ENCODE peak calls at places on chromosome 9, in nine cellular contexts. J, P, M, T, O, C, N, Z and S are unnamed samples.

GRCh38 chr9:133763272-133764183 is 25.4 kb upstream of the SARDH start:
- DNase-seq in P (peak), Z (peak), M (no peak), J (no peak), O (peak), T (no peak), C (no peak), N (peak), S (no peak)

GRCh38 chr9:115142090-115142489 is 24.1 kb upstream of the TNC start:
- DNase-seq in P (no peak), J (no peak), C (no peak), T (no peak), O (no peak), N (no peak), M (no peak), Z (no peak), S (no peak)

GRCh38 chr9:110835404-110835803 is 166.8 kb downstream of the MUSK start:
- DNase-seq in O (no peak), P (peak), C (no peak), T (peak), Z (peak), J (peak), M (no peak), N (no peak), S (no peak)

GRCh38 chr9:23291001-23291400 is 535.0 kb downstream of the ELAVL2 start:
- DNase-seq in P (no peak), J (no peak), C (no peak), Z (no peak), O (no peak), T (no peak), N (no peak), M (no peak), S (no peak)

GRCh38 chr9:132559711-132560110 is 22.7 kb upstream of the BARHL1 start:
- DNase-seq in C (no peak), P (no peak), O (no peak), N (no peak), M (no peak), T (no peak), J (no peak), Z (no peak), S (no peak)

GRCh38 chr9:133238851-133239532 is 29.9 kb upstream of the OBP2B start:
- DNase-seq in N (peak), O (peak), J (peak), T (peak), M (no peak), Z (peak), P (peak), C (peak), S (peak)

GRCh38 chr9:136079211-136079915 is 15.7 kb downstream of the NACC2 start:
- DNase-seq in J (no peak), Z (peak), T (no peak), P (no peak), M (no peak), C (no peak), N (no peak), O (no peak), S (no peak)

GRCh38 chr9:77897292-77897691 is 134.3 kb downstream of the GNAQ start:
- DNase-seq in T (no peak), N (no peak), O (no peak), P (peak), M (no peak), C (no peak), J (no peak), Z (peak), S (no peak)

GRCh38 chr9:116243708-116244107 is 90.1 kb downstream of the PAPPA start:
- DNase-seq in M (no peak), O (no peak), C (no peak), J (no peak), Z (peak), N (no peak), T (no peak), P (no peak), S (no peak)

GRCh38 chr9:113990975-113991471 is 87.1 kb downstream of the AMBP start:
- DNase-seq in Z (no peak), J (no peak), C (no peak), P (peak), O (no peak), T (no peak), M (peak), N (peak), S (no peak)

DNA sequence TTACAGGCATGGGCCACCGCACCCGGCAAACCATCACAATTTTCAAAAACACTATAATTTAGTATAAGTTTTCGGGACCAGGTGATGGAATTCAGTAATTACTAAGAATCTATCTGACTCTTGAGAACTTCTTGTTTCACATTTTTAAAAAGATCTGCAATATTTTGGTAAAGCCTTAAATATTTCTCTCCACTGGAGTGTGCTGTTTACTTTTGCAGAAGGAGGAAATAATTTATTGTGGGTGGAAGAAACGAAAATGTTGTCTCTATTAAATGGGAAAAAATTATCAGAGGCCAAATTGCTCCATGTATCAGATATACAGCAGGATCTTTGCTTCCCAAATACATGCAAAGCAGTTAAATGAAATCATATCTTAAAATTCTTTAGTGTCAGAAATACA is 566.8 kb upstream of the CYLC2 start:
- DNase-seq in T (no peak), C (no peak), N (no peak), Z (no peak), M (no peak), P (no peak), O (no peak), J (no peak), S (no peak)
- TF ChIP-seq CTCF in T (no peak), C (no peak), N (no peak), Z (no peak), M (no peak), P (no peak), O (no peak), J (no peak), S (no peak)

DNA sequence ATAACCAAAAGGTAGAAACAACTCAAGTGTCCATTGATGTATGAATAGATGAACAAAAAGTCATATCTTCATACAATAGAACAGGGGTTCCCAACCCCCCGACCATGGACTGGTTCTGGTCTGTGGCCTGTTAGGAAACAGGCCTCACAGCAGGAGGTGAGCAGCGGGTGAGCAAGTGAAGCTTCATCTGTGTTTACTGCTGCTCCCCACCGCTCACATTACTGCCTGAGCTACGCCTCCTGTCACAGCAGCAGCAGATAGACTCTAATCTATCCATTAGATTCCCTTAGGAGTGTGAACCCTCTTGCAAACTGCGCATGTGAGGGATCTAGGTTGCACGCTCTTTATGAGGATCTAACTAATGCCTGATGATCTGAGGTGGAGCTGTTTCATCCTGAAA is 478.0 kb downstream of the BRINP1 start:
- DNase-seq in Z (no peak), O (no peak), J (no peak), P (no peak), T (no peak), M (no peak), N (no peak), C (no peak), S (no peak)
- TF ChIP-seq CTCF in Z (no peak), O (no peak), J (no peak), P (no peak), T (no peak), M (no peak), N (no peak), C (no peak), S (no peak)

GRCh38 chr9:106203832-106204516 is 509.6 kb downstream of the TMEM38B start:
- DNase-seq in J (no peak), N (no peak), P (no peak), M (no peak), O (no peak), C (no peak), Z (no peak), T (peak), S (no peak)
- TF ChIP-seq CTCF in J (no peak), N (no peak), P (no peak), M (no peak), O (no peak), C (no peak), Z (no peak), T (no peak), S (no peak)

DNA sequence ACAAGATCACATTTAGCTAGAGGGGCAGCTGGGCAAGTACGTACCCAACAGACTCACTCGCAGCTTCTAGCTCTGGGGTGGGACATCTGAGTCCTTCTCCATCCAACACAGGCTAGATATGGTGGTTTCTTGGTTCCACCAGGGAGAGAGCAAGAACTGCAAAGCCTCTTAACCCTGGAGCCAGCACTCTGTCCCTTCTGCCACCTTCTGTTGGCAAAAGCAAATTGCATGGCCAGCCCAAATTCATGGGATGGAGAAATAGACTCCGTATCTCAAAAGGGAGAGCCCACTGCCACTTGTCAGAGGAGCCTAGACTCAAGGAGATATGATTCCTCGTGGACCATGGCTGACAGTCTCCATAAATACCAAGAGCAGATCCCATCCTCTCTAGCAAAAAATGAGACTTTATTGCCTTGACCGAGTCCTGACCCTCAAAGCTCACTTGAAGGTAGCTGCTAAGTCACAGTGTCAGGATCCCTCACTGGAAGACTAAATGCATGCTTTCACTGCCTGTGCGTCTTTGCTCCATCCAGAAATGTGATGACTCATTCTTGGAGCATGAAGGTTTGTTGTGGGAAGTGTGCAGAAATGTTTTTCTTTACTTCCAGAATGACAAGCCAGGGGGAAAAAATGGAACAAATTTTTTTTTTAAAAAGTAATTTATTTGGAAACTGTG is 28.8 kb upstream of the ROR2 start:
- DNase-seq in N (no peak), Z (peak), J (peak), P (peak), T (peak), M (no peak), C (peak), O (no peak), S (no peak)
- TF ChIP-seq CTCF in N (no peak), Z (peak), J (peak), P (peak), T (peak), M (peak), C (no peak), O (no peak), S (no peak)

DNA sequence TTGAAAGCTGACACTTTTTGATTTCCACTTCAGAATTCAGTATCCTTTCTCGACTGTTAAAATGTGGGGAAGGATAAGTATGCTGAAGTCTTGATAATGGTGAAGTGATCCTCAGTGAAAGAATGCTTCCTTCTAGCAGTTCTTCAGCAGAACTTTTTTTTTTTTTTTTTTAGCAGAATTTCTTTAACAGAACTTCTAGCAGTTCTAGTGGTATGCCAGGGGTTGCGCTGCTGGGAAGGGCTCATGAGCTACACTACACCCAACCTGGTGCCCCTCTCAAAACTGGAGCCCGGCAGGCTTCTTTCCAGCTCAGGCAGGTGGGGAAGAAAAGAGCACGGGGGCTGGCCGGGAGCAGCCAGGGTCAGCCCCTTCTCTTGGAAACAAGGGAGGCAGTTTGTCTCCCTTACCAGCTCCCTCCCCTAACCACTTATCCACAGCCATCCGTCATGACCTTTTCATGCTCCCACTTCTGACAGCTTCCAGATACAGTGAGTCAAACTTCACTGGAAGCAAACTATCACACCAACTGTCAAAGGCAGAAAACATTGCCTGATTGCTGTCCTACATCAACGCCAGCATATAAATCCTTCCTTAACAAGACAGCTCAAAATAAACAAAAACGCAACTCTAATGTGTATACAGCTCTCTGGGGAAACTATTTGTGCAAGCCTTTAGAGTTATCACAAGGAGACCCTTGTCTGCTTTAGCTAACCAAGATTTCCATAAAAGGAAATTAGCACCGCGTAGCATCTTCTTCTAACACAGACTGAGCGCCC is 211.5 kb downstream of the GAPVD1 start:
- DNase-seq in M (no peak), N (peak), O (peak), C (no peak), Z (peak), T (peak), P (peak), J (no peak), S (no peak)
- TF ChIP-seq CTCF in M (no peak), N (no peak), O (no peak), C (no peak), Z (peak), T (no peak), P (peak), J (no peak), S (no peak)

GRCh38 chr9:98488578-98489312 is 220.0 kb downstream of the GABBR2 start:
- DNase-seq in O (no peak), M (no peak), C (no peak), Z (peak), P (peak), T (peak), N (no peak), J (peak), S (no peak)
- TF ChIP-seq CTCF in O (no peak), M (no peak), C (no peak), Z (peak), P (peak), T (no peak), N (no peak), J (no peak), S (no peak)

DNA sequence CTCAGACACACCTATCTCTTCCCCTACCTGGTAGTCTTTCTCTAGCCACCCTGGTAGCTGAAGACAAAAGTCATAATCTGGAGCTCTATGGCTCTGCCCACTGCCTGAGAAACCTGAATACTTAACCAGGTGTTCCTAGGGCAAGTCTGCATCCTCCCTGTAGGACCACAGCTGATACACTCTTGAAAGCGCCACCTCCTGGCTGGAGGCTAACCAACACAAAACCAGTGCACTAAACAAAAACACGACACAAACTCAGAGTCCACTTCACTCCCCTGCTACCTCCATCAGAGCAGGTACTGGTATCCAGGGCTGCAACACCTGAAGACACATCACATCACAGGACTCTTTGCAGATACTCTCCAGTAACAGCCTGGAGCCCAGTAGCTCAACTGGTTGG is 84.6 kb upstream of the ANXA1 start:
- DNase-seq in T (no peak), Z (no peak), N (no peak), C (no peak), J (no peak), M (no peak), P (no peak), O (no peak), S (no peak)
- TF ChIP-seq CTCF in T (no peak), Z (peak), N (no peak), C (no peak), J (no peak), M (peak), P (no peak), O (no peak), S (no peak)